ENCODE peak calls at places on chromosomes 3 and 15, in six cellular contexts. F is mesendoderm, X is neuronal stem cell, U is H9, H is IMR-90, Z is H1. P is an unnamed sample.

GRCh38 chr3:2156244-2156847 is 57.7 kb downstream of the CNTN4 start:
- DNase-seq in U (peak; percentile 78), Z (peak; percentile 80), X (peak; percentile 48), F (peak; percentile 65), H (no peak), P (peak; percentile 2)

GRCh38 chr3:174855002-174855401 is 4.1 kb upstream of the NAALADL2 start:
- DNase-seq in H (no peak), U (no peak), Z (no peak), F (no peak), X (no peak), P (peak; percentile 41)

GRCh38 chr3:34175636-34176186 is 377.3 kb downstream of the PDCD6IP start:
- DNase-seq in U (no peak), Z (no peak), H (no peak), X (no peak), F (no peak), P (no peak)

GRCh38 chr15:71747128-71748083 is 62.9 kb upstream of the NR2E3 start:
- DNase-seq in Z (no peak), H (peak; percentile 84), U (no peak), F (no peak), X (no peak), P (no peak)

GRCh38 chr15:84747423-84748273 is 744 bp upstream of the ZNF592 start:
- DNase-seq in U (peak; percentile 82), X (peak; percentile 62), H (peak; percentile 60), Z (peak; percentile 89), F (peak; percentile 92), P (peak; percentile 66)

GRCh38 chr3:114527036-114527644 is 233.3 kb downstream of the TIGIT start:
- DNase-seq in H (peak; percentile 22), X (no peak), Z (no peak), U (no peak), F (no peak), P (no peak)

GRCh38 chr15:56243117-56243773 is 434 bp downstream of the RFX7 start:
- DNase-seq in Z (peak; percentile 78), F (peak; percentile 78), U (peak; percentile 71), X (peak; percentile 58), H (peak; percentile 26), P (no peak)

GRCh38 chr15:92079047-92079446 is 225.5 kb downstream of the SLCO3A1 start:
- DNase-seq in F (peak; percentile 77), H (no peak), U (no peak), X (no peak), Z (peak; percentile 62), P (no peak)

GRCh38 chr3:58536501-58537411 is at the start of gene ACOX2:
- DNase-seq in U (no peak), Z (no peak), H (peak; percentile 70), X (no peak), F (no peak), P (no peak)

GRCh38 chr3:79985866-79986265 is 218.1 kb upstream of the ROBO1 start:
- DNase-seq in H (no peak), X (no peak), F (no peak), U (no peak), Z (no peak), P (no peak)

GRCh38 chr15:60520041-60520824 is 41.3 kb upstream of the ICE2 start:
- DNase-seq in X (no peak), H (peak; percentile 61), U (no peak), Z (no peak), F (peak; percentile 74), P (no peak)

GRCh38 chr3:153443961-153444360 is 281.9 kb downstream of the RAP2B start:
- DNase-seq in Z (no peak), U (no peak), F (peak; percentile 28), H (peak; percentile 1), X (no peak), P (no peak)

GRCh38 chr3:113312416-113312815 is 101.1 kb downstream of the BOC start:
- DNase-seq in H (no peak), U (peak; percentile 38), F (peak; percentile 82), Z (no peak), X (no peak), P (no peak)

GRCh38 chr15:61112231-61112630 is 116.9 kb downstream of the RORA start:
- DNase-seq in Z (no peak), U (peak; percentile 45), X (no peak), F (peak; percentile 57), H (no peak), P (no peak)

GRCh38 chr3:58647661-58648141 is 18.9 kb downstream of the FAM3D start:
- DNase-seq in Z (no peak), F (peak; percentile 60), H (no peak), X (no peak), U (no peak), P (no peak)

GRCh38 chr15:81398910-81399551 is 25.0 kb upstream of the TMC3 start:
- DNase-seq in Z (no peak), U (no peak), F (peak; percentile 36), H (peak; percentile 20), X (no peak), P (peak; percentile 36)

GRCh38 chr3:125278155-125278554 is 65.6 kb upstream of the SLC12A8 start:
- DNase-seq in Z (no peak), U (no peak), H (no peak), X (no peak), F (no peak), P (no peak)

GRCh38 chr3:62718515-62719320 is 156.5 kb downstream of the CADPS start:
- DNase-seq in U (no peak), F (peak; percentile 52), H (no peak), Z (no peak), X (no peak), P (no peak)

GRCh38 chr15:29233566-29233965 is 36.1 kb downstream of the NSMCE3 start:
- DNase-seq in Z (no peak), U (no peak), X (no peak), F (no peak), H (peak; percentile 12), P (no peak)

GRCh38 chr3:180059351-180059750 is 22.6 kb upstream of the PEX5L start:
- DNase-seq in Z (no peak), X (no peak), U (no peak), F (no peak), H (peak; percentile 3), P (no peak)

GRCh38 chr3:100463002-100463401 is 29.4 kb upstream of the TMEM45A start:
- DNase-seq in F (peak; percentile 72), U (no peak), X (peak; percentile 39), Z (no peak), H (peak; percentile 78), P (peak; percentile 30)

GRCh38 chr15:29863438-29863837 is 41.2 kb upstream of the TJP1 start:
- DNase-seq in U (no peak), F (no peak), Z (no peak), H (no peak), X (no peak), P (no peak)

GRCh38 chr15:88617790-88618189 is 3.4 kb upstream of the AEN start:
- DNase-seq in F (no peak), Z (peak; percentile 39), X (no peak), H (no peak), U (peak; percentile 16), P (no peak)

GRCh38 chr3:50170689-50171088 is 15.6 kb downstream of the SEMA3F start:
- DNase-seq in H (peak; percentile 90), U (no peak), Z (no peak), X (no peak), F (no peak), P (no peak)

GRCh38 chr3:85298032-85298431 is 339.2 kb downstream of the CADM2 start:
- DNase-seq in H (no peak), X (no peak), U (no peak), F (no peak), Z (no peak), P (no peak)

GRCh38 chr15:38853608-38854007 is 289.0 kb upstream of the RASGRP1 start:
- DNase-seq in X (peak; percentile 8), F (peak; percentile 74), U (peak; percentile 84), H (peak; percentile 52), Z (peak; percentile 73), P (peak; percentile 22)

GRCh38 chr3:51384730-51385473 is at the start of gene MANF:
- DNase-seq in Z (peak; percentile 93), H (peak; percentile 97), U (peak; percentile 99), F (peak; percentile 99), X (peak; percentile 98), P (peak; percentile 98)
- H4K8ac ChIP-seq in Z (peak within 1 kb of the TSS; percentile 91), H (peak within 1 kb of the TSS; percentile 97), U (no peak within 1 kb of the TSS), F (peak within 1 kb of the TSS; percentile 65), X (no peak within 1 kb of the TSS), P (peak within 1 kb of the TSS; percentile 94)

GRCh38 chr3:52434491-52435115 is 10.3 kb downstream of the SEMA3G start:
- DNase-seq in F (no peak), U (peak; percentile 22), H (no peak), X (no peak), Z (no peak), P (no peak)

GRCh38 chr3:52435246-52436101 is 9.4 kb downstream of the SEMA3G start:
- DNase-seq in H (no peak), Z (no peak), U (peak; percentile 23), X (no peak), F (no peak), P (no peak)

GRCh38 chr3:52432631-52433030 is 12.3 kb downstream of the SEMA3G start:
- DNase-seq in X (no peak), H (no peak), F (no peak), Z (no peak), U (no peak), P (no peak)

GRCh38 chr3:52433328-52434060 is 11.4 kb downstream of the SEMA3G start:
- DNase-seq in Z (no peak), H (no peak), F (no peak), U (peak; percentile 20), X (no peak), P (no peak)

DNA sequence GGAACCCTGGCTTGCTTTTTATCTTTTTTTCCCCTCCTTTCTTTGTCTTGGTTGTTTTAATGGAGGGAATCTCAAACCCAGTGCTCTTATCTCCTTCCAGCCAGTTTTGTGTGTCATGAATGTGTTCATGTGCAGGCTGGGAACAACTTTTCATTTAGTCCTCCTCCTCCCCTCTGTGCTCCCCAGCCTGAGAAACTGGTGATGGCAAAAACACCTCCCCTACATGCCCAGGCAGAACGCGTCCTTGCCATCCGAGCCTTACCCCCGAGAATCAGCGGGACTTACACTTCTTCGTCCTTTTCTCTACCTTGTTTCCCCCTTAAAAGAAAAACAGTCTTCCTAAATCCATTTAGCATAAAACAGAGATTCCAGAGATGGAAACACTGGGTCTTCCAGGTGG is 10.8 kb downstream of the SEMA3G start:
- DNase-seq in Z (no peak), H (no peak), X (no peak), U (no peak), F (no peak), P (no peak)
- H3K4me1 ChIP-seq in Z (no peaks in the 10 kb centered on the region), H (peaks cover 10% of the 10 kb centered on the region), X (peaks cover 16% of the 10 kb centered on the region), U (no peaks in the 10 kb centered on the region), F (no peaks in the 10 kb centered on the region), P (peaks cover 2% of the 10 kb centered on the region)

GRCh38 chr3:129560269-129560787 is 17.4 kb downstream of the H1-8 start:
- DNase-seq in Z (no peak), H (peak; percentile 56), F (no peak), U (no peak), X (no peak), P (no peak)
- H4K8ac ChIP-seq in Z (no peak overlapping the region), H (peak overlapping the region; percentile 99), F (no peak overlapping the region), U (no peak overlapping the region), X (no peak overlapping the region), P (no peak overlapping the region)

DNA sequence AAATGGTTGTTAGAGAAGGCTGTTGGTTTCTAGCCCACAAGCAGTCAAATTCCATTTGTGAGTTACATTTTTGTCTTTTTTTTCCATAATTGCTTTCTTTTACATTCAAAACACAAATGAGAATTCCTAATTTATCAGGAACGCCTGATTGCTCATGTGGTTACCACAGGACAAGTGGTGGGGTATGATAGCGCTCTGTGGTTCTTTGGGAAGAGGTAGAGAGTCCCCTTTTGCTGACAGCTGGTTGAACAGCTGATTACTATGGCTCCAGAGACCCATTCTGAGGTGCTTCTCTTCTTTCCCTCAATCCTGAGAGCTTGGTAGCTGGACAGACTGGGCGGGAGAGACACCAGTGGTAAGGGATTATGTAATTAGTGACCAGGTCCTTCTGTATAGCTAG is 24.4 kb downstream of the CNOT10 start:
- DNase-seq in H (no peak), U (no peak), X (no peak), Z (no peak), F (peak; percentile 57), P (no peak)
- H3K4me1 ChIP-seq in H (peaks cover 2% of the 10 kb centered on the region), U (no peaks in the 10 kb centered on the region), X (no peaks in the 10 kb centered on the region), Z (no peaks in the 10 kb centered on the region), F (peaks cover 2% of the 10 kb centered on the region), P (peaks cover 2% of the 10 kb centered on the region)

P was measured in trophoblast cell.